ENCODE peak calls at places on chromosomes 6 and 20, in four cellular contexts. V, Y, F and N are unnamed samples.

GRCh38 chr20:54201268-54201846 is 6.5 kb upstream of the PFDN4 start:
- DNase-seq in F (no peak), Y (no peak), V (no peak), N (no peak)

GRCh38 chr20:63742381-63743024 is 2.9 kb downstream of the SLC2A4RG start:
- DNase-seq in V (no peak), Y (peak; percentile 61), F (peak; percentile 66), N (no peak)

GRCh38 chr6:21987501-21987957 is 309.3 kb downstream of the PRL start:
- DNase-seq in F (peak; percentile 82), Y (peak; percentile 79), V (peak; percentile 78), N (peak; percentile 87)

GRCh38 chr6:31462026-31462963 is 35.6 kb upstream of the MICB start:
- DNase-seq in V (no peak), F (no peak), Y (no peak), N (no peak)

GRCh38 chr6:89413006-89413400 is 930 bp upstream of the RRAGD start:
- DNase-seq in V (no peak), F (no peak), Y (no peak), N (no peak)

GRCh38 chr6:70118670-70119069 is 184.2 kb downstream of the COL9A1 start:
- DNase-seq in V (no peak), F (no peak), Y (no peak), N (no peak)

GRCh38 chr20:21291026-21291425 is 12.1 kb upstream of the XRN2 start:
- DNase-seq in V (no peak), F (no peak), Y (no peak), N (no peak)

GRCh38 chr6:119676971-119677370 is 327.4 kb upstream of the MAN1A1 start:
- DNase-seq in Y (no peak), F (no peak), V (no peak), N (no peak)

GRCh38 chr20:34621383-34622367 is 55.2 kb downstream of the PIGU start:
- DNase-seq in V (no peak), Y (no peak), F (no peak), N (no peak)

GRCh38 chr6:145141609-145142008 is 593.7 kb downstream of the EPM2A start:
- DNase-seq in V (no peak), Y (no peak), F (no peak), N (no peak)

GRCh38 chr6:108562503-108562993 is 1.8 kb downstream of the FOXO3 start:
- DNase-seq in Y (peak; percentile 68), V (peak; percentile 81), F (peak; percentile 84), N (peak; percentile 78)

GRCh38 chr20:62350098-62350628 is 16.9 kb downstream of the LAMA5 start:
- DNase-seq in F (peak; percentile 37), V (peak; percentile 22), Y (peak; percentile 19), N (no peak)

GRCh38 chr20:59025086-59025485 is 5.9 kb downstream of the TUBB1 start:
- DNase-seq in V (no peak), F (no peak), Y (no peak), N (no peak)

GRCh38 chr6:53813096-53813495 is 18.3 kb downstream of the LRRC1 start:
- DNase-seq in V (no peak), Y (no peak), F (no peak), N (no peak)

GRCh38 chr6:15389759-15390723 is 144.2 kb downstream of the JARID2 start:
- DNase-seq in V (no peak), Y (no peak), F (peak; percentile 33), N (peak; percentile 32)

GRCh38 chr6:26157150-26157837 is 70.1 kb downstream of the HFE start:
- DNase-seq in Y (peak; percentile 76), V (peak; percentile 57), F (peak; percentile 85), N (peak; percentile 73)

GRCh38 chr20:11901127-11901526 is 16.6 kb upstream of the BTBD3 start:
- DNase-seq in Y (no peak), V (no peak), F (no peak), N (no peak)

GRCh38 chr6:138396709-138397108 is 7.3 kb upstream of the HEBP2 start:
- DNase-seq in F (no peak), V (no peak), Y (no peak), N (no peak)

GRCh38 chr6:165732696-165733486 is 69.8 kb upstream of the PDE10A start:
- DNase-seq in Y (no peak), V (no peak), F (no peak), N (no peak)

GRCh38 chr6:163415620-163416379 is 1.3 kb downstream of the QKI start:
- DNase-seq in Y (peak; percentile 31), F (peak; percentile 76), V (peak; percentile 64), N (peak; percentile 51)

GRCh38 chr20:58246346-58246745 is 17.9 kb upstream of the ANKRD60 start:
- DNase-seq in V (no peak), Y (no peak), F (no peak), N (no peak)

GRCh38 chr6:24859608-24860007 is 60.9 kb upstream of the ARMH2 start:
- DNase-seq in V (no peak), Y (no peak), F (no peak), N (no peak)
- H3K4me1 ChIP-seq in V (no peaks in the 10 kb centered on the region), Y (peaks cover 4% of the 10 kb centered on the region), F (no peaks in the 10 kb centered on the region), N (peaks cover 27% of the 10 kb centered on the region)

GRCh38 chr20:24755411-24755922 is 193.6 kb upstream of the CST7 start:
- DNase-seq in V (no peak), Y (no peak), F (no peak), N (no peak)

GRCh38 chr20:24754691-24755090 is 194.4 kb upstream of the CST7 start:
- DNase-seq in V (no peak), F (no peak), Y (no peak), N (no peak)

GRCh38 chr20:24753136-24753535 is 195.9 kb upstream of the CST7 start:
- DNase-seq in Y (no peak), F (no peak), V (no peak), N (no peak)

GRCh38 chr20:24752612-24753011 is 196.5 kb upstream of the CST7 start:
- DNase-seq in F (no peak), V (no peak), Y (no peak), N (no peak)

GRCh38 chr20:24756292-24757025 is 192.6 kb upstream of the CST7 start:
- DNase-seq in Y (no peak), F (no peak), V (no peak), N (no peak)
- H3K27ac ChIP-seq in Y (no peak overlapping the region), F (no peak overlapping the region), V (no peak overlapping the region), N (no peak overlapping the region)

GRCh38 chr6:317452-318144 is 25.3 kb downstream of the DUSP22 start:
- DNase-seq in F (peak; percentile 55), Y (no peak), V (no peak), N (no peak)
- H3K4me1 ChIP-seq in F (peaks cover 1% of the 10 kb centered on the region), Y (no peaks in the 10 kb centered on the region), V (peaks cover 3% of the 10 kb centered on the region), N (peaks cover 13% of the 10 kb centered on the region)

DNA sequence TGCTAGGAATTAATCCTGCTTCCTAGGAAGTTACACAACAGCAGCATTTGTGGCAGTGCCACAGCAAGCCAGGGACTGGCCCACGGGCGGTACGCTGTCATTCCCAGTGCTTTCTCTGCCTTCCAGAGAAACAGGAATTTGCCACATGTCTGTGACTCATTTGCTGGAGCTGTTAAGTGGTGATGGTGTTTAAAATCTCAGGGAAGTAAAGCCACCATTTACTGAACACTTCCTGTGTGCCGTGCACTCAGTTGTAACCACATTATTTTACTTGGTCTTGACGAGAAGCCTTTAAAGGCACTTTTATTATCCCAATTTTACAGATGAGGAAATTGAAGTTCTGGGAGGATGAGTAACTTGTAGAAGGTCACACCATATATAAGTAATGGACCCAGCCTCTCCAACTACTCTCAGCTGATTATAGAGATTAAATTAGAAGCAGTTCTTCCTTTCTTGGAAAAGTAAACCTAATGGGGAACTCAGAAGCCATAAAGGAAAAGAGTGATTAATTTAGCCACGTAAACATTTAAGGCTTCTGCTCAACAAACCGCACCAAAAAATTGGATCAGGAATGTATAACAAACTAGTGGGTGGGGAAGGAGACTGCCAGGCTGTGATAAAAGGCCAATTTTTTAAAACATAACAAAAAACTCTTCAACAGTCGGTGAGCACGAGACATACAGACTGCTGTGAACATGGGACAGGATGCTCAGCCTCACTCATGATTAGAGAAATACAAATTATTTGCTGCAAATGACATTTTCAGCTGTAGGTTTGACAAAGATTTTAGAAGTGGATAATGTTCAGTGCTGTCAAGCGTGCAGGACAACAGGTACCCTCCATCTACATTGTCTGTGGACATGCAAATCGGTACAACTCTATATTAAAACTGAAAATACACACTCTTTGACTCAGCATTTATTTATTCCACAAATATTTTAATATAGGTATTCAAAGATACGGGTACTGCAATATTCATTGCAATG is 311.2 kb downstream of the NRN1 start:
- DNase-seq in F (no peak), Y (no peak), V (no peak), N (no peak)
- H3K27ac ChIP-seq in F (no peak overlapping the region), Y (no peak overlapping the region), V (no peak overlapping the region), N (no peak overlapping the region)